ENCODE peak calls at places on chromosomes 7 and 10, in five cellular contexts. V is sigmoid colon, K is AG04450, X is adrenal gland, D is pancreas. F is an unnamed sample.

GRCh38 chr10:86813101-86813500 is 56.7 kb downstream of the BMPR1A start:
- DNase-seq in K (no peak), X (peak), D (no peak), V (no peak), F (no peak)

GRCh38 chr7:48832303-48832845 is 92.0 kb upstream of the CDC14C start:
- DNase-seq in K (no peak), X (no peak), V (no peak), D (no peak), F (no peak)

GRCh38 chr7:137439829-137440433 is 96.4 kb upstream of the PTN start:
- DNase-seq in X (no peak), K (no peak), V (no peak), D (no peak), F (no peak)

GRCh38 chr7:76515999-76516443 is 5.7 kb downstream of the UPK3B start:
- DNase-seq in K (no peak), D (peak), X (no peak), V (peak), F (no peak)

GRCh38 chr7:7816084-7816483 is 97.7 kb upstream of the RPA3 start:
- DNase-seq in K (no peak), D (no peak), X (no peak), V (no peak), F (no peak)

GRCh38 chr7:55046582-55047347 is 27.9 kb downstream of the EGFR start:
- DNase-seq in V (no peak), K (no peak), X (no peak), D (no peak), F (no peak)

GRCh38 chr10:104076743-104077160 is 8.9 kb downstream of the COL17A1 start:
- DNase-seq in K (no peak), X (peak), V (no peak), D (no peak), F (no peak)

GRCh38 chr10:79405221-79405994 is 40.0 kb downstream of the ZCCHC24 start:
- DNase-seq in D (peak), K (no peak), X (no peak), V (peak), F (peak)

GRCh38 chr10:102802920-102803534 is 34.2 kb downstream of the CYP17A1 start:
- DNase-seq in D (no peak), X (peak), K (peak), V (peak), F (no peak)

GRCh38 chr10:96339956-96340904 is 18.6 kb downstream of the OPALIN start:
- DNase-seq in D (peak), V (no peak), K (peak), X (peak), F (no peak)
- TF ChIP-seq CTCF in D (peak), V (peak), K (peak), X (peak), F (peak)

DNA sequence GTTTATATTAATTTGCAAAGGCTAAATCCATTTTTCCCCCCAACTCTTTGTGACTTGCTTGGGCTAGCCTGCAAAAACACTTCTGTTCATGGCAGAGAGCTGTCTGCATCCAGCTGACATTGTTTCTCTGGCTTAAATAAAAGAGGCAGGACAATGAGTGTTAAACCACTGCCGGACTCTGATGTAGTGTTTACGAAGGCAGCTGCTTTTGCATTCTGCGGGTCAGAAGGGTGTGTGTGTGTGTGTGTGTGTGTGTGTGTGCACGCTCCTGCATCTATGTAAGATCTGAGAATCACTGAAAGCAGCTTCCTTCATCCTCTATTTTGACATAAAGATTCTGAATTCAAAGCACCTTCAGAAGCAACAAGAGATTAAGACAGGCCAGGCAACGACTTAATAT is 28.3 kb downstream of the NRP1 start:
- DNase-seq in V (no peak), X (no peak), K (no peak), D (no peak), F (no peak)
- H3K27ac ChIP-seq in V (no peak), X (no peak), K (peak), D (no peak), F (peak)

GRCh38 chr7:4272141-4272540 is 410.0 kb upstream of the FOXK1 start:
- DNase-seq in K (no peak), D (no peak), V (no peak), X (no peak), F (no peak)
- H3K4me3 ChIP-seq in K (no peak), D (no peak), V (no peak), X (no peak), F (no peak)

GRCh38 chr10:125734148-125734547 is 14.6 kb downstream of the EDRF1 start:
- DNase-seq in D (no peak), K (no peak), V (no peak), X (no peak), F (no peak)

GRCh38 chr10:125739994-125740679 is 20.6 kb downstream of the EDRF1 start:
- DNase-seq in K (no peak), V (no peak), D (no peak), X (no peak), F (no peak)

DNA sequence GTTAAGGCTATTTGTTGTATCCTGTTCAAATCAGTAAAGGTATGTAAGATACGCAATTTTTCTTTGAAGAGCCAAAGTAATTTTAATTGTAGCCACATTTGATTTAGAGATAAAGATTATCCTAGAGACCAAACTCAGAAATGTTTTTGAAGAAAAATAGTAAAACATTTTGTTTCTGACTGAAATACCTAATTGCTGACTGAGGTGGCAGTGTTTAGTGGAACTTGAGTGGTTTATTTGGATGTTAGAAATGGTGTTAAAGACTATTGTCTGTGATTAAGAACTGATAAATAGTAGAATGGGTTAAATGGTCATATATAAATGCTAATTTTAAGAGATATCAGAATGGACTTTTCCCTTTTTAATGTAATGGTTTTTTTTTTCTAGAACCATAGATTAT is 15.3 kb downstream of the EDRF1 start:
- DNase-seq in V (no peak), K (no peak), X (no peak), D (no peak), F (no peak)
- TF ChIP-seq CTCF in V (no peak), K (peak), X (no peak), D (no peak), F (peak)

GRCh38 chr7:106072715-106073091 is 39.4 kb downstream of the SYPL1 start:
- DNase-seq in V (no peak), K (no peak), D (no peak), X (no peak), F (no peak)
- H3K27ac ChIP-seq in V (peak), K (no peak), D (peak), X (no peak), F (peak)

DNA sequence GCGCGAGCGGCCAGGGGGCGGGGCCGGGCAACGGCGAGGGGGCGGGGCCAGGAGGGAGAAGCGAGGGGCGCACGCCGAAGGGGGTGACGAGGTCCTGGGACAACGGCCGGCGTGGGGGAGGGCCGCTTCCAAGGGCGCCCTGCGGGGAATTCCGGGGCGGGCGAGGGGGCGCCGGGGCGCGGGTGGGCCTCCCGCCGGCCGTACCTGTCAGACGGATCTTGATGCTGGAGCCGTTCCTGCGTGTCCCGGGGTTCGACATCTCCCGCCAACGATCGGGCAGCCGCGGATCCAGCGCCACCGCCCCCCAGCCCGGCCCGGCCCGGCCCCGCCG is 421 bp downstream of the SMURF1 start:
- DNase-seq in X (no peak), V (no peak), K (no peak), D (no peak), F (no peak)
- H3K4me3 ChIP-seq in X (peak), V (peak), K (peak), D (peak), F (peak)

GRCh38 chr10:33155720-33156638 is 178.5 kb downstream of the NRP1 start:
- DNase-seq in X (peak), V (no peak), D (no peak), K (peak), F (no peak)
- TF ChIP-seq CTCF in X (peak), V (peak), D (no peak), K (peak), F (peak)

GRCh38 chr10:117892681-117893220 is 154.0 kb downstream of the RAB11FIP2 start:
- DNase-seq in D (no peak), X (no peak), V (no peak), K (no peak), F (no peak)
- H3K27ac ChIP-seq in D (no peak), X (no peak), V (no peak), K (no peak), F (no peak)

GRCh38 chr10:119973261-119973660 is 80.7 kb downstream of the SEC23IP start:
- DNase-seq in X (no peak), D (no peak), K (no peak), V (no peak), F (no peak)
- H3K4me3 ChIP-seq in X (no peak), D (no peak), K (no peak), V (no peak), F (no peak)

GRCh38 chr10:129877773-129878371 is 86.2 kb downstream of the EBF3 start:
- DNase-seq in X (peak), K (no peak), V (no peak), D (peak), F (no peak)
- TF ChIP-seq CTCF in X (peak), K (peak), V (no peak), D (no peak), F (peak)

F was measured in RWPE2.